ENCODE peak calls at places on chromosomes 5 and 9, in eight cellular contexts. One of them, this sample, is unnamed.

GRCh38 chr5:157959355-157959754 is 100.4 kb upstream of the CLINT1 start:
- DNase-seq in PC-3: no peak
- DNase-seq in PC-9: no peak
- DNase-seq in GM23248: no peak
- DNase-seq in hepatocyte: no peak
- DNase-seq in K562: no peak
- DNase-seq in endothelial cell of umbilical vein: no peak
- DNase-seq in fibroblast of lung: no peak
- DNase-seq in this sample: no peak

GRCh38 chr5:9653811-9654210 is 23.7 kb upstream of the TAS2R1 start:
- DNase-seq in PC-3: peak; percentile 98
- DNase-seq in PC-9: no peak
- DNase-seq in GM23248: peak; percentile 97
- DNase-seq in hepatocyte: peak; percentile 76
- DNase-seq in K562: no peak
- DNase-seq in endothelial cell of umbilical vein: no peak
- DNase-seq in fibroblast of lung: peak; percentile 81
- DNase-seq in this sample: no peak

GRCh38 chr9:91151741-91152095 is 210.0 kb downstream of the AUH start:
- DNase-seq in PC-3: no peak
- DNase-seq in PC-9: no peak
- DNase-seq in GM23248: no peak
- DNase-seq in hepatocyte: no peak
- DNase-seq in K562: no peak
- DNase-seq in endothelial cell of umbilical vein: no peak
- DNase-seq in fibroblast of lung: no peak
- DNase-seq in this sample: no peak

GRCh38 chr5:9112520-9113291 is 433.2 kb downstream of the SEMA5A start:
- DNase-seq in PC-3: no peak
- DNase-seq in PC-9: no peak
- DNase-seq in GM23248: no peak
- DNase-seq in hepatocyte: no peak
- DNase-seq in K562: no peak
- DNase-seq in endothelial cell of umbilical vein: no peak
- DNase-seq in fibroblast of lung: peak; percentile 9
- DNase-seq in this sample: no peak

GRCh38 chr5:159061834-159062530 is 37.7 kb downstream of the EBF1 start:
- DNase-seq in PC-3: no peak
- DNase-seq in PC-9: no peak
- DNase-seq in GM23248: peak; percentile 46
- DNase-seq in hepatocyte: no peak
- DNase-seq in K562: no peak
- DNase-seq in endothelial cell of umbilical vein: peak; percentile 2
- DNase-seq in fibroblast of lung: no peak
- DNase-seq in this sample: peak; percentile 96

GRCh38 chr5:155727512-155728145 is 599.3 kb upstream of the SGCD start:
- DNase-seq in PC-3: no peak
- DNase-seq in PC-9: no peak
- DNase-seq in GM23248: peak; percentile 18
- DNase-seq in hepatocyte: peak; percentile 5
- DNase-seq in K562: no peak
- DNase-seq in endothelial cell of umbilical vein: no peak
- DNase-seq in fibroblast of lung: no peak
- DNase-seq in this sample: peak; percentile 55

GRCh38 chr5:179314606-179315355 is 30.5 kb downstream of the ADAMTS2 start:
- DNase-seq in PC-3: no peak
- DNase-seq in PC-9: no peak
- DNase-seq in GM23248: peak; percentile 45
- DNase-seq in hepatocyte: no peak
- DNase-seq in K562: no peak
- DNase-seq in endothelial cell of umbilical vein: no peak
- DNase-seq in fibroblast of lung: no peak
- DNase-seq in this sample: no peak

GRCh38 chr9:134234687-134235359 is 70.5 kb upstream of the RNU6ATAC start:
- DNase-seq in PC-3: no peak
- DNase-seq in PC-9: no peak
- DNase-seq in GM23248: no peak
- DNase-seq in hepatocyte: no peak
- DNase-seq in K562: no peak
- DNase-seq in endothelial cell of umbilical vein: no peak
- DNase-seq in fibroblast of lung: no peak
- DNase-seq in this sample: no peak

GRCh38 chr5:156477196-156477595 is 150.2 kb downstream of the SGCD start:
- DNase-seq in PC-3: no peak
- DNase-seq in PC-9: no peak
- DNase-seq in GM23248: peak; percentile 46
- DNase-seq in hepatocyte: no peak
- DNase-seq in K562: no peak
- DNase-seq in endothelial cell of umbilical vein: no peak
- DNase-seq in fibroblast of lung: peak; percentile 57
- DNase-seq in this sample: no peak

GRCh38 chr9:16864741-16865434 is 5.6 kb downstream of the BNC2 start:
- DNase-seq in PC-3: peak; percentile 48
- DNase-seq in PC-9: no peak
- DNase-seq in GM23248: peak; percentile 77
- DNase-seq in hepatocyte: no peak
- DNase-seq in K562: no peak
- DNase-seq in endothelial cell of umbilical vein: no peak
- DNase-seq in fibroblast of lung: peak; percentile 66
- DNase-seq in this sample: no peak

GRCh38 chr5:172426086-172426485 is 28.2 kb downstream of the SH3PXD2B start:
- DNase-seq in PC-3: no peak
- DNase-seq in PC-9: no peak
- DNase-seq in GM23248: no peak
- DNase-seq in hepatocyte: no peak
- DNase-seq in K562: no peak
- DNase-seq in endothelial cell of umbilical vein: no peak
- DNase-seq in fibroblast of lung: peak; percentile 71
- DNase-seq in this sample: no peak

GRCh38 chr5:172429201-172429940 is 25.0 kb downstream of the SH3PXD2B start:
- DNase-seq in PC-3: no peak
- DNase-seq in PC-9: no peak
- DNase-seq in GM23248: peak; percentile 95
- DNase-seq in hepatocyte: peak; percentile 61
- DNase-seq in K562: no peak
- DNase-seq in endothelial cell of umbilical vein: no peak
- DNase-seq in fibroblast of lung: peak; percentile 92
- DNase-seq in this sample: no peak

GRCh38 chr5:172425402-172425801 is 28.9 kb downstream of the SH3PXD2B start:
- DNase-seq in PC-3: no peak
- DNase-seq in PC-9: no peak
- DNase-seq in GM23248: no peak
- DNase-seq in hepatocyte: no peak
- DNase-seq in K562: no peak
- DNase-seq in endothelial cell of umbilical vein: no peak
- DNase-seq in fibroblast of lung: no peak
- DNase-seq in this sample: no peak

GRCh38 chr5:172428224-172429166 is 25.8 kb downstream of the SH3PXD2B start:
- DNase-seq in PC-3: no peak
- DNase-seq in PC-9: no peak
- DNase-seq in GM23248: no peak
- DNase-seq in hepatocyte: no peak
- DNase-seq in K562: no peak
- DNase-seq in endothelial cell of umbilical vein: no peak
- DNase-seq in fibroblast of lung: no peak
- DNase-seq in this sample: no peak

DNA sequence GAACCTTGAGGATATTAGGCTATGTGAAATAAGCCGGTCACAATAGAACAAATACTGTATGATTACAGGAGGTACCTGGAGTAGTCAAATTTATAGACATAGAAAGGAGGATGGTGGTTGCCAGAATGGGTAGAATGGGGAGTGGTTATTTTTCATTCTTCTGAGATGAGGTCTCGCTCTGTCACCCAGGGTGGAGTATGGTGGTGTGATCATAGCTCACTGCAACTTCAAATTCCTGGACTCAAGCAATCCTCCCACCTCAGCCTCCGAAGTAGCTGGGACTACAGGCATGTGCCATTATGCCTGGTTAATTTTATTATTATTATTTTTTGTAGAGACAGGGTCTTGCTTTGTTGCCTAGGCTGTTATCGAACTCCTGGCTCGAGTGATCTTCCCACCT is 27.1 kb downstream of the SH3PXD2B start:
- DNase-seq in PC-3: no peak
- DNase-seq in PC-9: no peak
- DNase-seq in GM23248: peak; percentile 48
- DNase-seq in hepatocyte: no peak
- DNase-seq in K562: no peak
- DNase-seq in endothelial cell of umbilical vein: no peak
- DNase-seq in fibroblast of lung: no peak
- DNase-seq in this sample: no peak
- H3K27ac ChIP-seq in PC-3: no peak overlapping the region
- H3K27ac ChIP-seq in PC-9: no peak overlapping the region
- H3K27ac ChIP-seq in GM23248: peak overlapping the region; percentile 88
- H3K27ac ChIP-seq in hepatocyte: no peak overlapping the region
- H3K27ac ChIP-seq in K562: no peak overlapping the region
- H3K27ac ChIP-seq in endothelial cell of umbilical vein: no peak overlapping the region
- H3K27ac ChIP-seq in fibroblast of lung: no peak overlapping the region
- H3K27ac ChIP-seq in this sample: no peak overlapping the region

GRCh38 chr9:34993502-34994428 is 4.2 kb downstream of the DNAJB5 start:
- DNase-seq in PC-3: no peak
- DNase-seq in PC-9: no peak
- DNase-seq in GM23248: peak; percentile 69
- DNase-seq in hepatocyte: peak; percentile 65
- DNase-seq in K562: no peak
- DNase-seq in endothelial cell of umbilical vein: peak; percentile 52
- DNase-seq in fibroblast of lung: peak; percentile 91
- DNase-seq in this sample: no peak

GRCh38 chr9:34991833-34992375 is 2.4 kb downstream of the DNAJB5 start:
- DNase-seq in PC-3: peak; percentile 20
- DNase-seq in PC-9: peak; percentile 23
- DNase-seq in GM23248: peak; percentile 42
- DNase-seq in hepatocyte: peak; percentile 62
- DNase-seq in K562: peak; percentile 49
- DNase-seq in endothelial cell of umbilical vein: no peak
- DNase-seq in fibroblast of lung: no peak
- DNase-seq in this sample: peak; percentile 38

GRCh38 chr9:34990908-34991832 is 1.6 kb downstream of the DNAJB5 start:
- DNase-seq in PC-3: no peak
- DNase-seq in PC-9: no peak
- DNase-seq in GM23248: peak; percentile 46
- DNase-seq in hepatocyte: no peak
- DNase-seq in K562: no peak
- DNase-seq in endothelial cell of umbilical vein: no peak
- DNase-seq in fibroblast of lung: no peak
- DNase-seq in this sample: peak; percentile 17

GRCh38 chr9:34994429-34995287 is 5.1 kb downstream of the DNAJB5 start:
- DNase-seq in PC-3: peak; percentile 63
- DNase-seq in PC-9: peak; percentile 22
- DNase-seq in GM23248: peak; percentile 71
- DNase-seq in hepatocyte: peak; percentile 66
- DNase-seq in K562: peak; percentile 41
- DNase-seq in endothelial cell of umbilical vein: peak; percentile 64
- DNase-seq in fibroblast of lung: peak; percentile 51
- DNase-seq in this sample: peak; percentile 66

GRCh38 chr9:34992376-34992951 is 2.9 kb downstream of the DNAJB5 start:
- DNase-seq in PC-3: peak; percentile 80
- DNase-seq in PC-9: no peak
- DNase-seq in GM23248: peak; percentile 94
- DNase-seq in hepatocyte: peak; percentile 78
- DNase-seq in K562: peak; percentile 39
- DNase-seq in endothelial cell of umbilical vein: peak; percentile 85
- DNase-seq in fibroblast of lung: peak; percentile 92
- DNase-seq in this sample: peak; percentile 8
- TF ChIP-seq EZH2 in PC-3: no peak
- TF ChIP-seq EZH2 in PC-9: no peak
- TF ChIP-seq EZH2 in GM23248: no peak
- TF ChIP-seq EZH2 in hepatocyte: no peak
- TF ChIP-seq EZH2 in K562: no peak
- TF ChIP-seq EZH2 in endothelial cell of umbilical vein: no peak
- TF ChIP-seq EZH2 in fibroblast of lung: no peak
- TF ChIP-seq EZH2 in this sample: no peak

GRCh38 chr5:62494772-62495171 is 82.2 kb downstream of the IPO11 start:
- DNase-seq in PC-3: no peak
- DNase-seq in PC-9: no peak
- DNase-seq in GM23248: no peak
- DNase-seq in hepatocyte: no peak
- DNase-seq in K562: no peak
- DNase-seq in endothelial cell of umbilical vein: no peak
- DNase-seq in fibroblast of lung: no peak
- DNase-seq in this sample: no peak
- H3K4me2 ChIP-seq in PC-3: no peak overlapping the region
- H3K4me2 ChIP-seq in PC-9: no peak overlapping the region
- H3K4me2 ChIP-seq in GM23248: no peak overlapping the region
- H3K4me2 ChIP-seq in hepatocyte: no peak overlapping the region
- H3K4me2 ChIP-seq in K562: no peak overlapping the region
- H3K4me2 ChIP-seq in endothelial cell of umbilical vein: no peak overlapping the region
- H3K4me2 ChIP-seq in fibroblast of lung: no peak overlapping the region
- H3K4me2 ChIP-seq in this sample: no peak overlapping the region

DNA sequence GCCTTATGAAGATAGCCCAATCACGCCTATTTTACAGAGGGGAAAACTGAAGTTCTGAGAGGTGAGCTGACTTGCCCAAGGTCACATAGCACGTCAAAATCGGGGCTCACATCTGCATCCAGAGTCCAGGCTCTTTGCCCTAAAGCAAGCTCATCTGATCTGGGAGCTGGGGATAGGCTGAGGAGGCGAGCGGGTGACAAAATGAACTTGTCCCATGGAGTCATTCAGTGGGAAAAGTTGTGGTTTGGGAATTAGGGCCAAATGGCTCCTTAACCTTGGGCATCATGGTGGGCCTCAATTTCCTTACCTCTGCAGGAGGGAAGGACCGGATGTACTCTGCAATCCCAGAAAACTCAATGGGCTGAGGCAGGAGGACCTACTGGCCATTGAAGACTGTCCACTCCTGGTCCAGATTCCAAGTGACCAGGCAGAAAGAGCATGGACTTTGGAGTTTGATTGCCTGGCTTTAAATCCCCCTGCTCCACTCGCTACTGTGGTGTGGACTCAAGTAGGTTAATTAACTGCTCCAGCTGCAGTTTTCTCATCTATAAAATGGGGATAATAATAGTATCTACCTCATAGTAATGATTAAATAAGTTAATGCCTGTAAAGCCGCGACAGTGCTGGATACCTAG is 160.4 kb downstream of the RGS3 start:
- DNase-seq in PC-3: no peak
- DNase-seq in PC-9: no peak
- DNase-seq in GM23248: no peak
- DNase-seq in hepatocyte: no peak
- DNase-seq in K562: no peak
- DNase-seq in endothelial cell of umbilical vein: no peak
- DNase-seq in fibroblast of lung: no peak
- DNase-seq in this sample: no peak
- H3K27ac ChIP-seq in PC-3: no peak overlapping the region
- H3K27ac ChIP-seq in PC-9: no peak overlapping the region
- H3K27ac ChIP-seq in GM23248: peak overlapping the region; percentile 96
- H3K27ac ChIP-seq in hepatocyte: peak overlapping the region; percentile 98
- H3K27ac ChIP-seq in K562: no peak overlapping the region
- H3K27ac ChIP-seq in endothelial cell of umbilical vein: no peak overlapping the region
- H3K27ac ChIP-seq in fibroblast of lung: no peak overlapping the region
- H3K27ac ChIP-seq in this sample: no peak overlapping the region

This sample was measured in neural progenitor cell.